ENCODE peak calls at places on chromosomes 1 and 21, in four cellular contexts. G, N, U and X are unnamed samples.

GRCh38 chr1:166489670-166490436 is 323.1 kb upstream of the FAM78B start:
- DNase-seq in G (peak), N (no peak), U (peak), X (no peak)

GRCh38 chr1:5727191-5727590 is 265.0 kb downstream of the NPHP4 start:
- DNase-seq in G (no peak), U (no peak), N (no peak), X (no peak)

GRCh38 chr1:160131803-160132565 is 16.4 kb downstream of the ATP1A2 start:
- DNase-seq in N (no peak), G (no peak), U (peak), X (no peak)

GRCh38 chr1:52834798-52835197 is 7.8 kb upstream of the ZYG11A start:
- DNase-seq in U (peak), N (no peak), G (no peak), X (no peak)

GRCh38 chr1:90862782-90863181 is 145.7 kb upstream of the BARHL2 start:
- DNase-seq in N (no peak), U (no peak), G (no peak), X (no peak)

GRCh38 chr1:154784924-154785531 is 85.1 kb downstream of the KCNN3 start:
- DNase-seq in N (no peak), G (no peak), U (peak), X (no peak)

GRCh38 chr1:85398391-85399064 is 66.4 kb downstream of the DDAH1 start:
- DNase-seq in G (peak), U (no peak), N (peak), X (peak)

GRCh38 chr1:109770331-109771095 is 6.8 kb upstream of the EPS8L3 start:
- DNase-seq in U (peak), G (no peak), N (no peak), X (no peak)

GRCh38 chr1:42765832-42766722 is 751 bp downstream of the P3H1 start:
- DNase-seq in U (no peak), G (peak), N (peak), X (peak)

GRCh38 chr1:14352897-14353296 is 245.6 kb upstream of the KAZN start:
- DNase-seq in N (no peak), U (no peak), G (no peak), X (no peak)

GRCh38 chr21:32278068-32278467 is 781 bp downstream of the MIS18A start:
- DNase-seq in N (no peak), U (no peak), G (no peak), X (no peak)

GRCh38 chr1:155591770-155592169 is 18.2 kb upstream of the MSTO1 start:
- DNase-seq in U (no peak), G (peak), N (peak), X (no peak)

GRCh38 chr1:230307213-230307612 is 118.9 kb downstream of the PGBD5 start:
- DNase-seq in G (no peak), U (no peak), N (no peak), X (peak)

GRCh38 chr1:112983540-112984131 is 27.6 kb upstream of the SLC16A1 start:
- DNase-seq in G (no peak), N (no peak), U (no peak), X (no peak)

GRCh38 chr1:155379180-155379876 is 58.6 kb downstream of the RUSC1 start:
- DNase-seq in U (no peak), N (peak), G (peak), X (no peak)

GRCh38 chr1:23178931-23179330 is 10.3 kb upstream of the LUZP1 start:
- DNase-seq in G (peak), N (no peak), U (no peak), X (no peak)

GRCh38 chr21:15566692-15567091 is 163.1 kb upstream of the USP25 start:
- DNase-seq in U (no peak), G (no peak), N (no peak), X (no peak)

GRCh38 chr1:8061210-8061609 is 35.1 kb upstream of the ERRFI1 start:
- DNase-seq in N (peak), U (no peak), G (peak), X (peak)

GRCh38 chr1:171221665-171222591 is 26.4 kb upstream of the FMO1 start:
- DNase-seq in G (no peak), N (peak), U (no peak), X (peak)

GRCh38 chr21:40660461-40660860 is 186.5 kb downstream of the DSCAM start:
- DNase-seq in U (no peak), N (no peak), G (no peak), X (no peak)

GRCh38 chr1:5896706-5897105 is 95.5 kb downstream of the NPHP4 start:
- DNase-seq in U (peak), G (no peak), N (peak), X (no peak)

GRCh38 chr1:202599669-202600431 is 110.4 kb downstream of the SYT2 start:
- DNase-seq in U (peak), G (peak), N (peak), X (no peak)

GRCh38 chr1:201217146-201217545 is 26.5 kb downstream of the IGFN1 start:
- DNase-seq in G (no peak), N (no peak), U (no peak), X (no peak)

GRCh38 chr21:17414766-17415165 is 98.1 kb upstream of the CXADR start:
- DNase-seq in G (no peak), U (no peak), N (no peak), X (no peak)

GRCh38 chr1:59186656-59187055 is 110.2 kb upstream of the FGGY start:
- DNase-seq in U (peak), N (no peak), G (no peak), X (no peak)

GRCh38 chr1:206955476-206956312 is 9.4 kb upstream of the PIGR start:
- DNase-seq in G (no peak), U (no peak), N (no peak), X (no peak)

GRCh38 chr1:226975259-226975908 is 35.3 kb downstream of the COQ8A start:
- DNase-seq in G (no peak), N (no peak), U (peak), X (no peak)

GRCh38 chr1:67726224-67726623 is 41.2 kb downstream of the GADD45A start:
- DNase-seq in N (no peak), G (no peak), U (no peak), X (peak)

GRCh38 chr21:42835611-42836401 is 43.5 kb downstream of the WDR4 start:
- DNase-seq in G (no peak), N (no peak), U (no peak), X (no peak)

GRCh38 chr21:42833859-42834729 is 45.2 kb downstream of the WDR4 start:
- DNase-seq in N (no peak), U (no peak), G (no peak), X (no peak)

GRCh38 chr21:42834730-42835191 is 44.6 kb downstream of the WDR4 start:
- DNase-seq in G (no peak), N (no peak), U (no peak), X (no peak)

GRCh38 chr21:42835211-42835610 is 44.1 kb downstream of the WDR4 start:
- DNase-seq in G (no peak), N (no peak), U (no peak), X (no peak)

GRCh38 chr21:42833439-42833815 is 45.9 kb downstream of the WDR4 start:
- DNase-seq in U (no peak), G (peak), N (no peak), X (no peak)
- TF ChIP-seq CTCF in U (no peak), G (peak), N (peak), X (peak)

GRCh38 chr1:39204441-39205081 is at the start of gene MACF1:
- DNase-seq in U (peak), G (peak), N (peak), X (no peak)
- TF ChIP-seq CTCF in U (peak), G (peak), N (peak), X (no peak)

DNA sequence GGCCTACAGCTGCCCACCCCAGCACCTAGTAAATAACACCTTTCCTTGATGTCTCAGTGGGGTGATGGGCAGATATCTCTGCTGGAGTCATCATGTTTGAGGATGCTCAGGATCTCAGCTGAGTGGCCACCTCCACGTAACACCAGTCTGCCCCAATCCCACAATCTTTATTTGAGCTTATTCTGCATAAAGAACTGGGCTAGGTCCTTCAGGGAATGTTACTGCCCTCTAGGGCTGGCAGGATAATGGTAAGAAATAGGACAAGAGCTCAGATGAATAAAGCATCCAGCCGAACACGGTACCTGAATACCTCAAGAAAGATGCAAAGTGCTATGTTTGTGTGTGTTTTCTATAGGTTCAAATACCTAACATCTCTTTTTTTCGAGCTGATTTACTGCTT is 33.7 kb downstream of the XCL1 start:
- DNase-seq in U (no peak), G (no peak), N (no peak), X (no peak)
- TF ChIP-seq CTCF in U (no peak), G (no peak), N (no peak), X (peak)

DNA sequence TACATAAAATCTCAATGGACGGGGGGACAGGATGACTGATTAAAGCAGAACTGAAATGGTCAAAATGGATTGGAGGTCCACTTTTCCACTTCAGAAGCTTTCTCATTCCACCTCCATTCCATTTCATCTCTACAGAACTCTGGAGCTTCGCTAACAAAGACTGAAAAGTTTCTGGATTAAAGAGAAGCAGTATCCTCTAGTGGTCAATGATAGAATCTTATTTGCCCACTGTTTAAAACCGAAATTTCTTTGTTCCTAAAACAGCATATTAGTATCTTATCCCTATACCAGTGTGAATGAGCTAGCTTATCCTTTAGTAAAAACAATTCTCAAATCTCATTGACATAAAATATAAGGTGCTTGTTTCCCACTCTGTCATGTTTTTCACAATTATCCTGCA is 890.6 kb downstream of the KCNT2 start:
- DNase-seq in N (no peak), G (peak), U (no peak), X (no peak)
- TF ChIP-seq CTCF in N (peak), G (peak), U (no peak), X (peak)